ENCODE peak calls at places on chromosomes 11 and 22, in eight cellular contexts. B is T follicular helper cell; L is mesendoderm; E is kidney tubule cell; N is endothelial cell of umbilical vein; J is activated T-helper 1 cell treated with anti-CD3 and anti-CD28 coated beads, Interleukin-12 subunit alpha, Interleukin-12 subunit beta, Interleukin-2, Interleukin-4 antibody, amounts not matched to agents 30 ng/mL and 10 ng/mL and 1 ng/mL, durations not matched to agents 14 hours and 24 hours and 36 hours; C is right lobe of liver; S is dermis microvascular lymphatic vessel endothelial cell. I is an unnamed sample.

GRCh38 chr11:115207916-115208315 is 296.3 kb downstream of the CADM1 start:
- DNase-seq in B (no peak), L (no peak), E (no peak), N (no peak), J (no peak), C (no peak), S (no peak), I (no peak)

GRCh38 chr22:24772493-24773220 is 1.9 kb downstream of the PIWIL3 start:
- DNase-seq in B (no peak), L (peak), E (peak), N (peak), J (no peak), C (no peak), S (peak), I (no peak)

GRCh38 chr22:47563406-47564157 is 801.1 kb downstream of the TBC1D22A start:
- DNase-seq in B (no peak), L (no peak), E (no peak), N (no peak), J (no peak), C (no peak), S (no peak), I (no peak)

GRCh38 chr11:78099671-78100070 is 20.0 kb upstream of the NDUFC2 start:
- DNase-seq in B (no peak), L (no peak), E (no peak), N (no peak), J (no peak), C (no peak), S (no peak), I (no peak)

GRCh38 chr22:41557401-41558240 is 3.2 kb upstream of the CSDC2 start:
- DNase-seq in B (no peak), L (no peak), E (peak), N (peak), J (no peak), C (peak), S (no peak), I (peak)

GRCh38 chr22:38921126-38921525 is 36.3 kb upstream of the APOBEC3A start:
- DNase-seq in B (no peak), L (no peak), E (peak), N (no peak), J (no peak), C (no peak), S (no peak), I (no peak)

GRCh38 chr11:29518389-29519174 is 498.2 kb downstream of the KCNA4 start:
- DNase-seq in B (no peak), L (peak), E (peak), N (no peak), J (no peak), C (no peak), S (no peak), I (no peak)

GRCh38 chr11:44766972-44767278 is 40.2 kb downstream of the TSPAN18 start:
- DNase-seq in B (no peak), L (peak), E (no peak), N (no peak), J (no peak), C (no peak), S (no peak), I (no peak)